ENCODE peak calls at places on chromosome 15, in nine cellular contexts. M is AG04450, W is psoas muscle, F is RWPE1, H is Calu3, U is WERI-Rb-1, Y is WTC11, D is astrocyte of the cerebellum, B is endothelial cell. A is an unnamed sample.

GRCh38 chr15:101052031-101052620 is 133.0 kb downstream of the LRRK1 start:
- DNase-seq in M (no peak), W (no peak), F (no peak), H (no peak), U (no peak), Y (no peak), D (no peak), B (no peak), A (no peak)

GRCh38 chr15:64653757-64654156 is 121.6 kb downstream of the RBPMS2 start:
- DNase-seq in M (no peak), W (no peak), F (no peak), H (no peak), U (no peak), Y (no peak), D (no peak), B (no peak), A (no peak)

GRCh38 chr15:83278191-83278590 is 6.3 kb downstream of the BNC1 start:
- DNase-seq in M (no peak), W (no peak), F (peak), H (no peak), U (no peak), Y (no peak), D (no peak), B (no peak), A (peak)

GRCh38 chr15:68447209-68447608 is 15.2 kb upstream of the ITGA11 start:
- DNase-seq in M (no peak), W (no peak), F (no peak), H (no peak), U (no peak), Y (no peak), D (no peak), B (no peak), A (no peak)

GRCh38 chr15:31352911-31353811 is 26.5 kb downstream of the KLF13 start:
- DNase-seq in M (peak), W (peak), F (no peak), H (no peak), U (peak), Y (no peak), D (peak), B (no peak), A (peak)

GRCh38 chr15:35455201-35455600 is 90.8 kb downstream of the DPH6 start:
- DNase-seq in M (no peak), W (no peak), F (no peak), H (no peak), U (no peak), Y (no peak), D (no peak), B (no peak), A (no peak)

GRCh38 chr15:78396976-78397375 is 41.0 kb upstream of the IREB2 start:
- DNase-seq in M (no peak), W (peak), F (no peak), H (peak), U (no peak), Y (peak), D (no peak), B (no peak), A (peak)

GRCh38 chr15:42172475-42172874 is 16.0 kb upstream of the PLA2G4F start:
- DNase-seq in M (no peak), W (no peak), F (no peak), H (no peak), U (no peak), Y (no peak), D (no peak), B (no peak), A (no peak)

GRCh38 chr15:80599359-80599758 is 95.8 kb upstream of the ABHD17C start:
- DNase-seq in M (peak), W (no peak), F (no peak), H (no peak), U (no peak), Y (no peak), D (no peak), B (no peak), A (peak)

DNA sequence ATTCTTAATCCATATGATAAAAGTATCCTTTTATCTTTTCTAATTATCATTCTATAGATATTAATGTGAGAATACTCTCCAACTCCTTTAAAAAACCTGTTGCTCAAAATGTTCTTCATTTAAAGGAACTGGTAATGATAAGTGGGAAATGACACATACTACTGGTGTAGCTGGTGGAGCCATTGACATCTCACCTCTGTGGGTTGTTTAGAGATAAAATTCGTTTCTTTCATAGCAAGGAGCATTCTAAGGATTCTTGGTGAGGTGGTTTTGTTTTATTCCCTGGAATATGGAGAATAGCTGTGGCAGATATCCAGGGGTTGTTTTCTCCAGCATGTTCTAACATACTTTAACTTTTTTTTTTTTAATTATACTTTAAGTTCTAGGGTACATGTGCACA is 299.8 kb upstream of the THBS1 start:
- DNase-seq in M (no peak), W (no peak), F (no peak), H (no peak), U (no peak), Y (no peak), D (peak), B (no peak), A (peak)
- TF ChIP-seq CTCF in M (no peak), W (no peak), F (no peak), H (no peak), U (no peak), Y (no peak), D (no peak), B (no peak), A (no peak)

GRCh38 chr15:84981054-84981710 is 474 bp upstream of the PDE8A start:
- DNase-seq in M (peak), W (peak), F (peak), H (peak), U (peak), Y (peak), D (peak), B (peak), A (peak)
- TF ChIP-seq CTCF in M (no peak), W (peak), F (no peak), H (peak), U (no peak), Y (no peak), D (no peak), B (no peak), A (peak)

GRCh38 chr15:98174286-98174685 is 213.8 kb downstream of the ARRDC4 start:
- DNase-seq in M (no peak), W (no peak), F (peak), H (no peak), U (no peak), Y (no peak), D (no peak), B (no peak), A (peak)
- TF ChIP-seq CTCF in M (no peak), W (no peak), F (no peak), H (no peak), U (no peak), Y (no peak), D (no peak), B (no peak), A (peak)

DNA sequence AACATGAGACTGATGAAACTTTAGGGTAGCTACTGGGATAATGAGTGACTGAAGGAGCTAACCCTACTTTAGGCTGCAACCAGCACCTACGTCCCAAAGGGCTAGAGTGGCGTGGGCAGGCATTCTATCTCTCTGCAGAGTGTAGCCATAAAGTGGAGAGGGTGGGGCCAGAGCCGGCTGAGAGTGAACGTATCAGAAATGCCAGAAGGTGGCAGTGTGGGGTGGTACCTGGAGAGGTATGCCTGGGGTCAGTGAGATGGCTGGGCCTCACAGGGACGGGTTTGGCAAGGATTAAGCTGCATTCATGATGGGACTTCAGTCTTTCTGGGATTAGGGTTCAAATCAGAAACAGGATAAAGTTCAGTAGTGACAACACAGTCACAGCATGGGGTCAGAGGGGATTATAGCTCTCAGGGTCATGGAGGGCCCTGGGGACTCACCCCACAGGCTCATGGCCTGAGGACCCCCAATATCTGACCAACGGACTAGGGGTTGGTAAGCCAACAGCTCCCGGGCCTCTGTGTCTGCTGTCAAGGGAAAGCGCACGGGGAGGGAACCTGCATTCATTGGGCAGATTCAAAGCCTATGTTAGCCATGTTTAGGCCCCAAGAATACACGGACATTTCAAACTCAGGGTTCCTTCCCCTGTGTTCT is 86.5 kb upstream of the FOXB1 start:
- DNase-seq in M (no peak), W (peak), F (peak), H (peak), U (peak), Y (peak), D (peak), B (peak), A (peak)
- TF ChIP-seq CTCF in M (peak), W (peak), F (peak), H (peak), U (peak), Y (peak), D (peak), B (peak), A (peak)

DNA sequence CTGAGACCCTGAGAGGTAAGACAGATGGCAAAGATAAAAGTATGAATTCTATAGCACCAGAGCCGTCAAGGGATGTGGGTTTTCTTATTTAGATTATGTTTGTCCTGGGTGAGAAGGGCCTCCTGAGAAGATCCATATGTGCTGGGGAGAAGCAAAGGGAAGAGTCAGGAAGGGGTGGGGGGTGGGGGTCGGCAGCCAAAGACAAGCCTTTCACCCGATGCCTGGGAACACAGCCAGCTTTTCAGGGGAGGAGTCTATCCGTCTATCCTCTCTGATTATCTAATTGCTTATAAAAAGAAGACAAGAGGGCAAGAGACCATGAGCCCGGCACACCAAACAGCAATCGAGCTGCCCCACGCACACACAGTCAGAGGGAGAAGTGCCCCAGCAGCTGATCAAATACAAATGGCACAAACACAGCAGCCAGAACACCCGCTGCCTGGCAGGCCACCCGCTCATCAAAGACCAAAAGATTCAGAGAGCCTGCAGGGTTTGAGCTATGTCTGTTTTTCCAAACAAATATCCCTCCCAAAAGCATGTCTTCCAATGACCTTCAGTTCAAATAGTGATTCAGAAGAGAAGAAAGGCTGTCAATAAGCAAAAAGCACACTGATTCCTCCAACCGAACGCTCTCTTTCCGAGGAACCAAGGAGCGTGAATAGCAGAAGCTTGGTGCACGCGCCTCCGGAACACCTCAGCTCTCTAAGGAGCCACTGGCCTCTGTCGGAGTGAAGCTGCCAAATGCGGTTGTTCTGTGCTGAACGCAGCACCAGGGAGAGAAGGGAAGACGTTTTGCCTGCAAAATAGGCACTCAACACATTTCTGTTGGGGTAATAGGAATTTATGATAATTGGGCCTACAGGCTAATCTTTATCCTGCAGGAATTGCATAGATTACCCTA is 419.2 kb downstream of the OCA2 start:
- DNase-seq in M (no peak), W (no peak), F (no peak), H (no peak), U (no peak), Y (no peak), D (no peak), B (no peak), A (no peak)
- TF ChIP-seq CTCF in M (no peak), W (no peak), F (no peak), H (no peak), U (no peak), Y (no peak), D (no peak), B (no peak), A (no peak)

A was measured in HFFc6.